ENCODE peak calls at places on chromosome 11, in seven cellular contexts. K is A549, F is WTC11, O is NB4, D is HCT116, Z is K562, Y is SK-N-SH. E is an unnamed sample.

GRCh38 chr11:29336727-29337212 is 680.1 kb downstream of the KCNA4 start:
- DNase-seq in K (no peak), F (no peak), O (no peak), D (no peak), Z (no peak), Y (no peak), E (no peak)

GRCh38 chr11:130314184-130314748 is 451 bp downstream of the ZBTB44 start:
- DNase-seq in K (no peak), F (peak; percentile 57), O (no peak), D (peak; percentile 10), Z (peak; percentile 79), Y (peak; percentile 85), E (peak; percentile 61)

GRCh38 chr11:15770798-15771414 is 585.4 kb downstream of the SOX6 start:
- DNase-seq in K (peak; percentile 36), F (peak; percentile 77), O (peak; percentile 43), D (peak; percentile 13), Z (peak; percentile 61), Y (no peak), E (peak; percentile 16)

GRCh38 chr11:123702137-123702536 is 39.3 kb downstream of the ZNF202 start:
- DNase-seq in K (no peak), F (no peak), O (peak; percentile 93), D (no peak), Z (peak; percentile 5), Y (no peak), E (no peak)

GRCh38 chr11:130480721-130481140 is 32.3 kb downstream of the ADAMTS15 start:
- DNase-seq in K (no peak), F (no peak), O (no peak), D (no peak), Z (no peak), Y (no peak), E (peak; percentile 80)

GRCh38 chr11:43989162-43989961 is 46.9 kb downstream of the C11orf96 start:
- DNase-seq in K (no peak), F (no peak), O (no peak), D (no peak), Z (no peak), Y (peak; percentile 70), E (peak; percentile 20)

GRCh38 chr11:76159983-76160661 is 46.2 kb downstream of the WNT11 start:
- DNase-seq in K (no peak), F (no peak), O (no peak), D (no peak), Z (no peak), Y (peak; percentile 39), E (no peak)

GRCh38 chr11:112364962-112365481 is 104.4 kb upstream of the PLET1 start:
- DNase-seq in K (peak; percentile 51), F (no peak), O (no peak), D (no peak), Z (peak; percentile 23), Y (peak; percentile 49), E (peak; percentile 27)

GRCh38 chr11:105573091-105573490 is 36.8 kb upstream of the GRIA4 start:
- DNase-seq in K (no peak), F (no peak), O (no peak), D (no peak), Z (no peak), Y (no peak), E (peak; percentile 1)

GRCh38 chr11:95108159-95108611 is 18.5 kb downstream of the ENDOD1 start:
- DNase-seq in K (peak; percentile 11), F (no peak), O (no peak), D (no peak), Z (peak; percentile 41), Y (no peak), E (peak; percentile 90)

GRCh38 chr11:96254087-96254486 is 88.9 kb downstream of the MAML2 start:
- DNase-seq in K (no peak), F (no peak), O (peak; percentile 79), D (no peak), Z (no peak), Y (no peak), E (peak; percentile 94)

GRCh38 chr11:7512525-7513209 is 1.1 kb upstream of the PPFIBP2 start:
- DNase-seq in K (no peak), F (peak; percentile 18), O (peak; percentile 91), D (no peak), Z (peak; percentile 10), Y (no peak), E (peak; percentile 7)

GRCh38 chr11:77054018-77054417 is 12.8 kb upstream of the CAPN5 start:
- DNase-seq in K (no peak), F (no peak), O (no peak), D (no peak), Z (no peak), Y (no peak), E (no peak)

GRCh38 chr11:129066229-129066628 is 123.6 kb upstream of the TP53AIP1 start:
- DNase-seq in K (no peak), F (no peak), O (no peak), D (no peak), Z (no peak), Y (no peak), E (no peak)

GRCh38 chr11:129067454-129067853 is 124.7 kb downstream of the ARHGAP32 start:
- DNase-seq in K (no peak), F (no peak), O (no peak), D (no peak), Z (no peak), Y (no peak), E (no peak)

GRCh38 chr11:129063118-129063517 is 120.4 kb upstream of the TP53AIP1 start:
- DNase-seq in K (no peak), F (no peak), O (no peak), D (no peak), Z (no peak), Y (no peak), E (no peak)

GRCh38 chr11:129056916-129057315 is 114.2 kb upstream of the TP53AIP1 start:
- DNase-seq in K (no peak), F (no peak), O (no peak), D (no peak), Z (no peak), Y (no peak), E (no peak)

DNA sequence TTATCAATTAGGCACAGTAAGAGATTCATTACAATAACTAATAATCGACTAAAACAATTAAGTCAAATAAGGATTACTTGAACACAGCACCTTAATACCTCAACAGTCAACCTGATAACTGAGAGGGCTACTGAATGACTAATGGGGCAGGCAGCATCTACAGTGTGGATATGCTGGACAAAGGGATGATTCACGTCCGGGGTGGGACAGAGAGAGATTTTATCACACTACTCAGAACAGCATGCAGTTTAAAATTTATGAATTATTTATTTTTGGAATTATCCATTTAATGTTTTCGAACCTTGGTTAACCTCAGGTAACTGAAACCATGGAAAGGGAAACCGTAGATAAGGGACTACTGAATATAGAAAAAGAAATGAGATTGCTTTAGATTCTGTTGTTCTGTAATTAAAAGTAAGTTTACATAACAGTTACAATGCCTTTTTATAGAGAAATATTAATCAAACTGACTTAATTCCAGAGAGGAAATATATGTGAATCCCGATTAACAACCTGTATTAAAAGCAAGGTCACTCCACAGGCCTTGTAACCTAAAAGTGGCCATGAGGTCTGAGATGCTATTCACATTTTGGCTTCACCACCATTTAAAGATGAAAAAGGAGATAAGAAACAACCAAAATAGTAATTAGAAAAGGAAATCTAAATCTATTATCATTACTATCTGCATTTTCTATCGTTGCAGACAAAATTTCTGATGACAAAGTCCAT is 119.0 kb upstream of the TP53AIP1 start:
- DNase-seq in K (peak; percentile 69), F (no peak), O (no peak), D (peak; percentile 80), Z (no peak), Y (no peak), E (peak; percentile 29)
- TF ChIP-seq MAX in K (no peak), F (no peak), O (no peak), D (no peak), Z (no peak), Y (no peak), E (no peak)

DNA sequence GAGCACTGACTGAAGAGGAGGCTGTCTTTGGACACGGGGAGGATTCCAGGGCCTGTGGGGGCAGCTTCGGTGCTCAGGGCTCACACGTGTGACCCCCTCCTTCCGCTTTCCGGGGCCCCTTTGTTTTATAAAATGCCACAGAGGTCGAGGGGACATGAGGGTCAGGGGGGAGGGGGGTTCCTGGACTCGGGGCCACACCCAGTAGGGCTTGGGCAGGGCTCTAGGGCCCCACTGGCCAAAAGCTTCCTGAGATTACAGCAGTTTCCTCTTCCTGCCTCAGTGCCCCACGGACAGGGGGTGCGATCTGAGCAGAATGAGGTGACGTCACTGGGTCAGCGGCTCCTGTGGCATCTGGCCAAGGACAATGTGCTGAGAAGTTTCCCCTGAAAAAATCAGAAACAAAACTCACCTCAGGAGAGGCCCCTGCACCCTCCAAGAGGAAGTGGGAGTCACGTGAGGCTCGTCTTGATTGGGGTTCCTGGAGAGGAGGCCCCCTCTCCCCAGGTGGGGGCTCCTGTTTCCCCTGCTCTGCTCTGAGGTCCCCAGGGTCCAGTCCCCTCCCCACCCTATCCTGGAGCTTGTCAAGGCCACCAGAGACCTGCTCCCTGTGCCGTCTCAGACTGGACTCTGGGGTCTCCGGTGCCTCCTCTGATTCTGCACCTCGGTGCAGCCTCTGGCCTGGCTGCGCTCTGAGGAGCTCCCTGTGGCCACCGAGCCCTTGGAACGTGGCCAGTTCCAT is 6.4 kb upstream of the IFITM3 start:
- DNase-seq in K (no peak), F (no peak), O (peak; percentile 83), D (no peak), Z (peak; percentile 86), Y (peak; percentile 14), E (peak; percentile 84)
- TF ChIP-seq MAX in K (no peak), F (no peak), O (peak; percentile 67), D (no peak), Z (peak; percentile 34), Y (no peak), E (no peak)

GRCh38 chr11:23079382-23079813 is 219.1 kb upstream of the CCDC179 start:
- DNase-seq in K (no peak), F (no peak), O (no peak), D (no peak), Z (no peak), Y (no peak), E (no peak)
- TF ChIP-seq MAX in K (no peak), F (no peak), O (no peak), D (no peak), Z (no peak), Y (no peak), E (no peak)

GRCh38 chr11:93530468-93530826 is 12.7 kb downstream of the SMCO4 start:
- DNase-seq in K (no peak), F (no peak), O (no peak), D (no peak), Z (no peak), Y (no peak), E (no peak)

GRCh38 chr11:93529707-93530467 is 13.3 kb downstream of the SMCO4 start:
- DNase-seq in K (no peak), F (no peak), O (peak; percentile 40), D (no peak), Z (no peak), Y (no peak), E (peak; percentile 6)

GRCh38 chr11:93528757-93529639 is 14.2 kb downstream of the SMCO4 start:
- DNase-seq in K (no peak), F (no peak), O (no peak), D (no peak), Z (no peak), Y (no peak), E (peak; percentile 38)

GRCh38 chr11:93536346-93536871 is 6.8 kb downstream of the SMCO4 start:
- DNase-seq in K (no peak), F (no peak), O (no peak), D (no peak), Z (no peak), Y (no peak), E (no peak)

DNA sequence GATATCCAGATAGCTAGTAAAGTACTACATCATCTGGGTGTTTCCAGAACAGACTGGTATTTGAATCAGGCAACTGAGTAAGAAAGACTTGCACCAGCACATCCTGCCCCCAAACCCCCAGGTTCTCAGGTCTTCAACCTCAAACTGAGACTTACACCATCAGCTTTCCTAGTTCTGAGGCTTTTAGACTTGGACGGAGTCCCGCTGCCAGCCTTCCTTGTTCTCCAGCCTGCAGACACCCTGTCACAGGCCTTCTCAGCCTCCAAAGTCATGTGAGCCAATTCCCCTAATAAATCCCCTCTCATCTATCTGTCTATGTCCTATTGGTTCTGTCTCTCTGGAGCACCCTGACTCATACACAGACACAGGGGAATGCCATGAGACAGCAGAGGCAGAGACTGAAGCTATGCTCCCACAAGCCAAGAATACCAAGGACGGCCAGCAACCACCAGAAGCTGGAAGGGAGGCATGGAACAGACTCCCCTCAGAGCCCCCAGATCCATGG is 10.9 kb downstream of the SMCO4 start:
- DNase-seq in K (no peak), F (no peak), O (no peak), D (no peak), Z (no peak), Y (no peak), E (no peak)
- TF ChIP-seq MAX in K (no peak), F (no peak), O (no peak), D (no peak), Z (no peak), Y (no peak), E (no peak)